ENCODE peak calls at places on chromosomes 12 and 14, in seven cellular contexts. Z is prostate gland, R is H1, M is stomach, P is K562, J is GM12891, T is HepG2. L is an unnamed sample.

GRCh38 chr14:102094101-102094500 is 7.3 kb upstream of the HSP90AA1 start:
- DNase-seq in P (peak; percentile 81), J (no peak), R (no peak), Z (peak; percentile 13), T (no peak), M (peak; percentile 54), L (no peak)

GRCh38 chr12:94263011-94263786 is 114.8 kb downstream of the PLXNC1 start:
- DNase-seq in P (peak; percentile 20), R (no peak), T (no peak), J (no peak), Z (no peak), M (no peak), L (no peak)

GRCh38 chr14:20657216-20658211 is 16.0 kb upstream of the OR6S1 start:
- DNase-seq in J (no peak), T (peak; percentile 56), R (peak; percentile 92), P (peak; percentile 54), M (no peak), Z (no peak), L (no peak)

GRCh38 chr12:64937466-64937865 is 113.0 kb downstream of the TBC1D30 start:
- DNase-seq in R (no peak), P (no peak), M (no peak), T (no peak), J (no peak), Z (no peak), L (no peak)

GRCh38 chr14:74637184-74637562 is 25.1 kb upstream of the LTBP2 start:
- DNase-seq in J (no peak), Z (no peak), T (no peak), R (no peak), P (no peak), M (no peak), L (no peak)

GRCh38 chr12:51948066-51948465 is 3.4 kb upstream of the ACVR1B start:
- DNase-seq in R (no peak), M (no peak), Z (no peak), J (no peak), T (no peak), P (no peak), L (no peak)

GRCh38 chr12:104172564-104172935 is 34.5 kb upstream of the NFYB start:
- DNase-seq in R (no peak), Z (no peak), P (peak; percentile 35), T (no peak), J (no peak), M (no peak), L (no peak)

GRCh38 chr14:77086951-77087350 is 11.1 kb upstream of the CIPC start:
- DNase-seq in J (no peak), T (no peak), R (no peak), P (no peak), Z (no peak), M (no peak), L (no peak)

GRCh38 chr12:72036393-72036792 is 97.7 kb downstream of the TPH2 start:
- DNase-seq in P (no peak), Z (no peak), R (no peak), M (no peak), J (no peak), T (no peak), L (no peak)

GRCh38 chr12:26869908-26870459 is 37.0 kb upstream of the ITPR2 start:
- DNase-seq in R (no peak), J (no peak), P (no peak), M (no peak), T (no peak), Z (no peak), L (no peak)

GRCh38 chr12:116525418-116526001 is 33.7 kb upstream of the MAP1LC3B2 start:
- DNase-seq in M (peak; percentile 80), T (no peak), P (no peak), R (no peak), J (no peak), Z (peak; percentile 84), L (no peak)

GRCh38 chr12:53997324-53998173 is 2.4 kb upstream of the HOXC9 start:
- DNase-seq in M (no peak), J (no peak), R (no peak), Z (no peak), T (no peak), P (no peak), L (no peak)

GRCh38 chr12:52213541-52214420 is 19.3 kb upstream of the KRT7 start:
- DNase-seq in J (peak; percentile 66), T (peak; percentile 57), P (peak; percentile 61), R (peak; percentile 85), M (peak; percentile 84), Z (peak; percentile 73), L (peak; percentile 62)

GRCh38 chr14:64364907-64365306 is 23.2 kb upstream of the MTHFD1 start:
- DNase-seq in J (no peak), T (no peak), Z (no peak), P (peak; percentile 24), R (no peak), M (no peak), L (no peak)

GRCh38 chr12:64796205-64796845 is 28.1 kb upstream of the TBC1D30 start:
- DNase-seq in P (peak; percentile 90), J (peak; percentile 30), T (peak; percentile 92), Z (peak; percentile 90), R (peak; percentile 58), M (peak; percentile 75), L (no peak)

GRCh38 chr14:35351897-35352273 is 52.7 kb downstream of the NFKBIA start:
- DNase-seq in M (no peak), R (no peak), J (no peak), Z (no peak), P (no peak), T (no peak), L (no peak)

GRCh38 chr12:110640275-110641025 is 26.5 kb downstream of the TCTN1 start:
- DNase-seq in R (no peak), J (no peak), Z (no peak), M (no peak), T (no peak), P (no peak), L (no peak)

GRCh38 chr12:32586390-32586789 is 92.7 kb upstream of the DNM1L start:
- DNase-seq in M (no peak), J (no peak), R (no peak), Z (no peak), P (no peak), T (no peak), L (no peak)

GRCh38 chr12:49623142-49623899 is at the start of gene PRPF40B:
- DNase-seq in M (peak; percentile 93), J (peak; percentile 96), P (peak; percentile 91), R (peak; percentile 78), Z (peak; percentile 84), T (peak; percentile 77), L (peak; percentile 97)

DNA sequence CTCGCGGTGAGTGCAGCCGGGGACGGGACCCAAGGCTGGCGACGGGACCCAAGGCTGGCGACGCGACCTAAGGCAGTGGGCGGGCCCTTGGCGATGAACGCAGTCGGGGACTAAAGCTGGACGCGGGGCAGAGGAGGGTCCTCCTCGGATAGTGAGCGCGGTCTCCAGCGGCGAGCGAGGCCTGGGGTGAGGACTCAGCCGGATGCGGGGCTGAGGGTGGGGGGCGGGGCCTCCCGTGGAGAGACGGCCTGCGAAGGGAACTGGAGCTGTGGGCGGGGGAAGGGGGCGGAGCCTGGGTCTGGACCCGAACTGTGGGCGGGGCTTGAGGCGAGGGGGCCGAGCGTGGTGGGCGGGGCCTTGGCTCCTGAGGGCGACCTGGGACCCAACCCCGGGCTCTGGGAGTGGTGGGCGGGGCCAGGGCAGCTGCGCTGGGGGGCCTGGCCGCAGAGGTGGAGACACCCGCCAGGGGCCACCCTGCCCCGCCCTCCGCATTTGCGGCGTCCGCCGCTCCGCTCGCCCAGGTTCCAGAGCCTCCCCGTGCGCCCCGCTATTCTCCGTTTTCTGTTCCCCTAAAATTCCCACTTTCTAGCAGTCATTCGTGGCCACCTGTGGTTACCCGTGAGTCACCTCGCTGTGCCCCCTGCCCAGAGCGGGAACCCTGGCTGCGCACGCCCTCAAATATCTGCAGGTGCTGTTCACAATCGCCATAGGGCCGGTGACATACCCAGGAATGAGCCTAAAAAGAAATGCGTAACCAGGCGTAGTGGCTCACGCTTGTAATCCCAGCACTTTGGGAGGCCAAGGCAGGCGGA is 508 bp upstream of the BRF1 start:
- DNase-seq in R (peak; percentile 92), P (peak; percentile 97), M (peak; percentile 100), Z (peak; percentile 98), T (peak; percentile 90), J (peak; percentile 98), L (peak; percentile 97)
- TF ChIP-seq POLR2A in R (no peak), P (peak; percentile 80), M (no peak), Z (no peak), T (peak; percentile 73), J (peak; percentile 15), L (no peak)

GRCh38 chr12:109140560-109140959 is 24.2 kb downstream of the ACACB start:
- DNase-seq in Z (no peak), T (no peak), J (no peak), P (no peak), M (no peak), R (no peak), L (no peak)

GRCh38 chr12:109139360-109139759 is 23.0 kb downstream of the ACACB start:
- DNase-seq in R (no peak), M (no peak), P (no peak), J (no peak), Z (no peak), T (no peak), L (no peak)

GRCh38 chr12:109134186-109134917 is 18.0 kb downstream of the ACACB start:
- DNase-seq in M (peak; percentile 31), J (no peak), T (no peak), R (no peak), P (peak; percentile 45), Z (no peak), L (no peak)

GRCh38 chr12:109139791-109140190 is 23.4 kb downstream of the ACACB start:
- DNase-seq in Z (no peak), P (no peak), J (no peak), T (no peak), M (no peak), R (no peak), L (no peak)

DNA sequence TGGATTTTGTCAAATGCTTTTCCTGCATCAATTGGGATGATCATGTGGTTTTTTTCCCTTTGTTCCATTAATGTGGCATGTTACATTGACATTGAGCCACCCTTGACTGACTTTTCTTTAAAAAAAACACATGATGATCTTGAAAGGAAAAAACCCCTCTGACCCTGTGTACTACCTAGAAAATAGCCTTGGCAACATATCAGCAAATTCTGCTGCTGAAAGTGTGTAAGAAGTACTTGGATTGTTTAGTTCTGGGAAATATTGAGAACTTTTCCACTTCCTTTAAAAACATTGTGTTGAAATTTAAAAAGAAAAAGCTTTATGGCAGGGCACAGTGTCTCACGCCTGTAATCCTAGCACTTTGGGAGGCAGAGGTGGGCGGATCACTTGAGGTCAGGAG is 20.7 kb downstream of the ACACB start:
- DNase-seq in R (no peak), P (no peak), J (no peak), Z (no peak), M (no peak), T (no peak), L (no peak)
- TF ChIP-seq POLR2AphosphoS5 in R (no peak), P (no peak), J (no peak), Z (peak; percentile 9), M (no peak), T (no peak), L (no peak)

GRCh38 chr14:92033912-92034687 is 5.8 kb downstream of the TRIP11 start:
- DNase-seq in J (no peak), M (peak; percentile 38), P (no peak), Z (no peak), T (peak; percentile 35), R (no peak), L (no peak)
- TF ChIP-seq POLR2A in J (no peak), M (no peak), P (no peak), Z (no peak), T (no peak), R (no peak), L (no peak)

DNA sequence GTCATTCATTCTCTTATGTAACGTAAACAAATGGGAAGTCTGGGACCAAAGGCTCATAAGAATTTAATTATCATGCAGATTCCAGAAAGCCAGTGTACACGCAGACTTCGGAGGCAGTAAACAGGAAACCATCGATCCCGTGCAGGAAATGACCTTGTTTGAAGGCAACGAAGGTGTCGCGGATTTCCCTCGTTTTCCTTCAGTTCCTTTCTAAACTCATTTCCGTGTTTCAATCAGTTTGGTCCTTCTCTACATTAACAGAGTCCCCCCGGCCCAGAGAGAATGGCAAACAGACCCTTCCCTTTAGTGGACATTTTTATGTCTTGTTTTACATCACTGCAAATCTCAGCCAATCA is 6.3 kb upstream of the FOXJ2 start:
- DNase-seq in Z (no peak), J (no peak), P (no peak), R (no peak), M (no peak), T (no peak), L (no peak)
- TF ChIP-seq POLR2AphosphoS5 in Z (no peak), J (peak; percentile 47), P (no peak), R (peak; percentile 41), M (peak; percentile 81), T (peak; percentile 73), L (no peak)